ENCODE peak calls at places on chromosomes 16 and 17, in five cellular contexts. X, Q, Z, G and C are unnamed samples.

GRCh38 chr16:50520451-50521245 is 27.5 kb upstream of the NKD1 start:
- DNase-seq in X (no peak), Q (no peak), G (no peak), Z (no peak), C (no peak)

GRCh38 chr16:51151951-51152663 is 1.0 kb upstream of the SALL1 start:
- DNase-seq in Z (no peak), X (peak; percentile 82), G (peak; percentile 78), Q (no peak), C (peak; percentile 93)

GRCh38 chr17:50080827-50081226 is 14.3 kb upstream of the PDK2 start:
- DNase-seq in G (no peak), X (no peak), Q (no peak), Z (no peak), C (no peak)

GRCh38 chr17:74245818-74246204 is 28.2 kb upstream of the DNAI2 start:
- DNase-seq in G (no peak), X (no peak), Z (no peak), Q (no peak), C (no peak)

GRCh38 chr16:73015612-73016487 is 32.1 kb downstream of the ZFHX3 start:
- DNase-seq in X (no peak), Z (peak; percentile 66), G (no peak), Q (peak; percentile 88), C (no peak)

GRCh38 chr17:58224315-58224714 is 5.3 kb upstream of the MKS1 start:
- DNase-seq in G (no peak), Z (peak; percentile 28), X (peak; percentile 53), Q (no peak), C (peak; percentile 73)

GRCh38 chr17:17906418-17907215 is 65.6 kb downstream of the TOM1L2 start:
- DNase-seq in G (no peak), Q (peak; percentile 52), Z (no peak), X (no peak), C (peak; percentile 47)

GRCh38 chr16:6704306-6704705 is 628.3 kb upstream of the RBFOX1 start:
- DNase-seq in X (no peak), Z (no peak), G (no peak), Q (no peak), C (no peak)

GRCh38 chr16:87968541-87968940 is 17.3 kb downstream of the BANP start:
- DNase-seq in Q (no peak), X (no peak), Z (no peak), G (peak; percentile 59), C (peak; percentile 47)

GRCh38 chr16:29811170-29811895 is 660 bp upstream of the PRRT2 start:
- DNase-seq in X (peak; percentile 98), Z (peak; percentile 89), G (peak; percentile 95), Q (peak; percentile 97), C (peak; percentile 98)

GRCh38 chr16:87765776-87766484 is at the start of gene KLHDC4:
- DNase-seq in Z (peak; percentile 81), X (peak; percentile 84), G (peak; percentile 58), Q (peak; percentile 95), C (peak; percentile 83)

GRCh38 chr16:80433617-80434016 is 107.2 kb upstream of the DYNLRB2 start:
- DNase-seq in Z (no peak), Q (no peak), X (no peak), G (no peak), C (no peak)

GRCh38 chr17:72782985-72783701 is 309.3 kb downstream of the SLC39A11 start:
- DNase-seq in X (no peak), Z (no peak), G (no peak), Q (no peak), C (no peak)

GRCh38 chr16:53611151-53611802 is 92.4 kb downstream of the RPGRIP1L start:
- DNase-seq in X (no peak), Q (no peak), G (no peak), Z (no peak), C (no peak)

GRCh38 chr17:50532452-50533024 is at the start of gene EPN3:
- DNase-seq in Q (peak; percentile 85), G (no peak), Z (peak; percentile 31), X (no peak), C (no peak)

GRCh38 chr17:72370819-72371218 is 250.0 kb downstream of the SOX9 start:
- DNase-seq in Z (no peak), G (peak; percentile 64), X (peak; percentile 74), Q (no peak), C (peak; percentile 59)

GRCh38 chr17:18877104-18877503 is 19.2 kb downstream of the PRPSAP2 start:
- DNase-seq in G (no peak), X (peak; percentile 42), Z (no peak), Q (no peak), C (peak; percentile 21)

GRCh38 chr17:11326492-11326891 is 85.5 kb downstream of the SHISA6 start:
- DNase-seq in G (no peak), Q (no peak), X (no peak), Z (no peak), C (no peak)

GRCh38 chr16:23064642-23065041 is 84.6 kb downstream of the USP31 start:
- DNase-seq in Z (no peak), Q (no peak), G (no peak), X (no peak), C (peak; percentile 48)

GRCh38 chr16:47939690-47940089 is 216.1 kb downstream of the ABCC12 start:
- DNase-seq in X (no peak), Z (no peak), Q (no peak), G (no peak), C (no peak)

GRCh38 chr16:15743657-15744056 is 93.6 kb downstream of the NDE1 start:
- DNase-seq in Z (no peak), Q (no peak), X (no peak), G (no peak), C (no peak)

GRCh38 chr17:76716146-76716833 is 5.5 kb upstream of the MXRA7 start:
- DNase-seq in Q (peak; percentile 63), G (peak; percentile 90), Z (no peak), X (peak; percentile 100), C (peak; percentile 100)

GRCh38 chr17:78263063-78263735 is 31.8 kb downstream of the TMEM235 start:
- DNase-seq in Z (no peak), G (no peak), X (no peak), Q (peak; percentile 74), C (no peak)

GRCh38 chr17:54771409-54771808 is 129.2 kb upstream of the TOM1L1 start:
- DNase-seq in Q (no peak), G (no peak), Z (no peak), X (no peak), C (no peak)

GRCh38 chr17:39927928-39928867 is 666 bp downstream of the LRRC3C start:
- DNase-seq in Z (no peak), Q (peak; percentile 82), X (peak; percentile 20), G (no peak), C (no peak)

GRCh38 chr17:20092292-20092867 is 83.2 kb downstream of the SPECC1 start:
- DNase-seq in G (no peak), Z (no peak), X (no peak), Q (no peak), C (no peak)

GRCh38 chr16:88331989-88332920 is 50.5 kb upstream of the ZNF469 start:
- DNase-seq in Q (no peak), X (peak; percentile 100), Z (peak; percentile 88), G (peak; percentile 100), C (peak; percentile 100)

GRCh38 chr16:4426021-4426684 is 485 bp downstream of the DNAJA3 start:
- DNase-seq in G (no peak), X (no peak), Z (no peak), Q (peak; percentile 72), C (no peak)

GRCh38 chr17:2158011-2158410 is 103.1 kb downstream of the HIC1 start:
- DNase-seq in G (peak; percentile 84), Q (no peak), X (peak; percentile 98), Z (no peak), C (peak; percentile 94)

GRCh38 chr17:61783120-61783519 is 80.2 kb downstream of the BRIP1 start:
- DNase-seq in Z (no peak), Q (no peak), G (no peak), X (no peak), C (no peak)

GRCh38 chr17:54439816-54440215 is 460.8 kb upstream of the TOM1L1 start:
- DNase-seq in G (no peak), X (no peak), Q (no peak), Z (no peak), C (no peak)

GRCh38 chr17:9104370-9105041 is 83.2 kb downstream of the NTN1 start:
- DNase-seq in Z (no peak), X (no peak), G (no peak), Q (no peak), C (no peak)
- TF ChIP-seq CTCF in Z (no peak), X (no peak), G (no peak), Q (no peak), C (no peak)

GRCh38 chr16:64455275-64455674 is 666.6 kb downstream of the CDH11 start:
- DNase-seq in G (no peak), X (peak; percentile 76), Z (no peak), Q (no peak), C (peak; percentile 42)
- TF ChIP-seq CTCF in G (peak; percentile 48), X (peak; percentile 33), Z (no peak), Q (peak; percentile 20), C (peak; percentile 47)

DNA sequence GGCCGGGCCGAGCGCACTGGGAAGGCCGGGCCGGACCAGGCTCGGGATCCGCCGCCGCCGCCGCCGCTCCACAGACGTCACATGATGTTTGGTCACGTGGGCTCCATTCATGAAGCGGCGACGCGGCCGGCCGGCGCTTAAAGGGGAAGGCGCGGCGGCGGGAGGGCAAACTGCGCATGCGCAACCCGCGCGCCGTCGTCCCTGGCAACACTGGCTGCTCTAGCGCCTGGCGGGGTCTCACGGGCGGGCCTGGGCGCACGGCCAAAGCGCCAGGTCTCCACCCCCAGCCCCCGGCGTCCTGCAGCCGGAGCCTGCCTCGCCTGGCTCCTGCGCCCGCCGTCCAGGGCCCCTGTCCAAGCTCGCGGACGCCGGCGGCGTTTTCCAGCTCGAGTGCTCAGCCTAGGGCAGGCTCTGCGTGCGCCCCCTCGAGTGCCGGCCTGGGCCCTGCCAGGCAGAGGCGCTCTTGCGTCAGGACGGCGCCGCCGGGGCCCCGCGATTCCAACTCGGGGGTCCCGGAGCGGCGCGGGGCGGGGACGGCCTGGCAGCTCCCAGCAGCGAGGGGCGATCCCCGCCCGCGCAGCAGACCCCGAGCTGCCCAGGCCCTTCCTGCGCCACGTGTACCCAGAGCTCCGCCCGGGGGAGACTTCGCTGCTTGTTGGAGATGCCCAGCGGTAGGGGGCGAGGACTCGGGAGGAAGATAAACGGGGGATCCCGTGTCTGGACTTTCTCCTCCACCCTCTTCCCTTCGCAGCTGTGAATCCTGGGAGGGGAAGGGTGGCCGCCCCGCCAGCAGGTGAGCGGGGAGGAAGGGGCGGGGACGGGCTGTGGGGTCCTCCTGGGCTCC is at the start of gene MAFG:
- DNase-seq in Q (peak; percentile 95), Z (peak; percentile 87), G (peak; percentile 79), X (peak; percentile 93), C (peak; percentile 92)
- TF ChIP-seq CTCF in Q (peak; percentile 32), Z (peak; percentile 65), G (peak; percentile 21), X (peak; percentile 26), C (peak; percentile 19)

GRCh38 chr17:31060814-31061550 is 33.8 kb upstream of the NF1 start:
- DNase-seq in Q (no peak), X (no peak), Z (no peak), G (no peak), C (no peak)

GRCh38 chr17:31058958-31059357 is 35.8 kb upstream of the NF1 start:
- DNase-seq in Z (no peak), G (no peak), Q (no peak), X (no peak), C (no peak)

GRCh38 chr17:31064707-31065106 is 30.1 kb upstream of the NF1 start:
- DNase-seq in G (no peak), Z (no peak), X (no peak), Q (no peak), C (no peak)

DNA sequence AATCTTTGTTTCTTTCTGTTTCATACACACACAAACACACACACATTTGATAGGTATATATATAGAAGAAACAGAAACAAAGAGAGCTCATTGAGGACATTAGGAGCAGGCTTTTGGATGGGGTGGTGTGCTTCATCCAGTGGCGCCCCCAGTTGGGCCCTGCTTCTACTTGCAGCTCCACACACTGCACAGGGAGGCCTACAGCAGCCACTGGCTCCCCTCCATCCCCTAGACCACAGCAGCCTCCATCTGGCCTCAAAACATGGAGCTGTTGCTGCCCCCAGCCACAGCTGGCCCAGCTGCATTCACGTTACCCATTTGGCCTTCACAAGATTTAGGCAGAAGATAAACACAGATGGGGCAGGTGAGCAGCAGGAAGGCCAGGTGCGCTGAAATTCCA is 33.1 kb upstream of the NF1 start:
- DNase-seq in Q (no peak), Z (no peak), X (no peak), G (no peak), C (no peak)
- TF ChIP-seq CTCF in Q (no peak), Z (peak; percentile 44), X (no peak), G (peak; percentile 14), C (no peak)